ENCODE peak calls at places on chromosome 20, in five cellular contexts. J, S, Z, W and C are unnamed samples.

GRCh38 chr20:21224217-21224616 is 78.9 kb upstream of the XRN2 start:
- DNase-seq in J (no peak), S (no peak), Z (no peak), W (no peak), C (no peak)

GRCh38 chr20:17809714-17810631 is 110.2 kb downstream of the BANF2 start:
- DNase-seq in J (no peak), S (peak), Z (no peak), W (peak), C (no peak)

GRCh38 chr20:17661121-17661744 is 20.8 kb downstream of the RRBP1 start:
- DNase-seq in J (peak), S (no peak), Z (no peak), W (no peak), C (no peak)

GRCh38 chr20:373171-373890 is 7.2 kb upstream of the TRIB3 start:
- DNase-seq in J (no peak), S (peak), Z (peak), W (no peak), C (peak)

GRCh38 chr20:36852187-36852586 is 23.8 kb upstream of the TLDC2 start:
- DNase-seq in J (no peak), S (no peak), Z (no peak), W (no peak), C (no peak)

GRCh38 chr20:21027569-21027968 is 78.6 kb downstream of the LINC00237 start:
- DNase-seq in J (no peak), S (no peak), Z (no peak), W (no peak), C (no peak)

GRCh38 chr20:10667077-10667401 is 6.8 kb downstream of the JAG1 start:
- DNase-seq in J (peak), S (no peak), Z (peak), W (no peak), C (peak)

GRCh38 chr20:9051508-9051907 is 17.4 kb upstream of the PLCB4 start:
- DNase-seq in J (no peak), S (peak), Z (no peak), W (peak), C (no peak)

GRCh38 chr20:34066476-34067090 is 45.5 kb downstream of the EIF2S2 start:
- DNase-seq in J (no peak), S (no peak), Z (no peak), W (no peak), C (no peak)

GRCh38 chr20:22387452-22387851 is 196.9 kb downstream of the FOXA2 start:
- DNase-seq in J (no peak), S (peak), Z (no peak), W (no peak), C (no peak)

GRCh38 chr20:35702051-35702823 is 3.0 kb downstream of the ROMO1 start:
- DNase-seq in J (no peak), S (no peak), Z (no peak), W (peak), C (no peak)

GRCh38 chr20:19275630-19276071 is 63.2 kb downstream of the SLC24A3 start:
- DNase-seq in J (peak), S (no peak), Z (no peak), W (no peak), C (peak)

GRCh38 chr20:44599715-44600114 is 17.3 kb downstream of the PKIG start:
- DNase-seq in J (no peak), S (no peak), Z (no peak), W (no peak), C (no peak)

GRCh38 chr20:45592574-45593189 is 13.6 kb upstream of the WFDC8 start:
- DNase-seq in J (no peak), S (peak), Z (no peak), W (no peak), C (no peak)